ENCODE peak calls at places on chromosomes 6 and 20, in ten cellular contexts. K, Q, J, P, X, V, G, C, M and D are unnamed samples.

GRCh38 chr6:25462235-25462897 is 183.2 kb downstream of the CARMIL1 start:
- DNase-seq in K (no peak), Q (no peak), J (no peak), P (no peak), X (no peak), V (no peak), G (no peak), C (no peak), M (no peak), D (no peak)

GRCh38 chr6:154993026-154993425 is 2.1 kb upstream of the TIAM2 start:
- DNase-seq in K (no peak), Q (no peak), J (no peak), P (no peak), X (no peak), V (peak), G (no peak), C (no peak), M (no peak), D (no peak)

GRCh38 chr6:7916959-7917358 is 6.4 kb upstream of the TXNDC5 start:
- DNase-seq in K (no peak), Q (no peak), J (no peak), P (no peak), X (no peak), V (no peak), G (no peak), C (no peak), M (no peak), D (no peak)

GRCh38 chr6:40855481-40855880 is 183.5 kb downstream of the UNC5CL start:
- DNase-seq in K (no peak), Q (no peak), J (no peak), P (no peak), X (no peak), V (no peak), G (no peak), C (no peak), M (no peak), D (no peak)

GRCh38 chr6:72784581-72784980 is 162.7 kb downstream of the KCNQ5 start:
- DNase-seq in K (peak), Q (no peak), J (no peak), P (peak), X (no peak), V (no peak), G (peak), C (peak), M (no peak), D (no peak)

GRCh38 chr6:11785449-11785951 is 6.9 kb upstream of the ADTRP start:
- DNase-seq in K (no peak), Q (no peak), J (no peak), P (no peak), X (peak), V (no peak), G (peak), C (peak), M (no peak), D (peak)

GRCh38 chr6:30816791-30817739 is 67.3 kb upstream of the DDR1 start:
- DNase-seq in K (no peak), Q (no peak), J (no peak), P (no peak), X (no peak), V (no peak), G (no peak), C (no peak), M (no peak), D (no peak)

GRCh38 chr20:44138859-44139258 is 48.1 kb downstream of the JPH2 start:
- DNase-seq in K (no peak), Q (no peak), J (no peak), P (no peak), X (no peak), V (no peak), G (no peak), C (no peak), M (peak), D (no peak)

GRCh38 chr6:169643521-169643920 is 58.3 kb downstream of the WDR27 start:
- DNase-seq in K (no peak), Q (no peak), J (no peak), P (no peak), X (no peak), V (no peak), G (no peak), C (no peak), M (no peak), D (no peak)

GRCh38 chr6:20893415-20893814 is 359.2 kb downstream of the CDKAL1 start:
- DNase-seq in K (no peak), Q (no peak), J (no peak), P (peak), X (no peak), V (no peak), G (no peak), C (no peak), M (no peak), D (no peak)

GRCh38 chr6:21840428-21840827 is 246.9 kb downstream of the SOX4 start:
- DNase-seq in K (peak), Q (no peak), J (no peak), P (peak), X (no peak), V (no peak), G (peak), C (peak), M (no peak), D (no peak)

GRCh38 chr6:144349690-144350132 is 64.6 kb downstream of the UTRN start:
- DNase-seq in K (peak), Q (peak), J (no peak), P (peak), X (no peak), V (no peak), G (peak), C (peak), M (peak), D (no peak)

GRCh38 chr6:117264487-117265424 is 602 bp upstream of the VGLL2 start:
- DNase-seq in K (peak), Q (no peak), J (peak), P (no peak), X (no peak), V (no peak), G (no peak), C (peak), M (no peak), D (no peak)

GRCh38 chr6:137709424-137710281 is 157.4 kb upstream of the TNFAIP3 start:
- DNase-seq in K (no peak), Q (no peak), J (no peak), P (peak), X (peak), V (no peak), G (peak), C (peak), M (no peak), D (no peak)

GRCh38 chr6:26576929-26577719 is 19.6 kb upstream of the ABT1 start:
- DNase-seq in K (peak), Q (peak), J (peak), P (peak), X (peak), V (no peak), G (peak), C (peak), M (peak), D (no peak)

GRCh38 chr6:139364302-139364981 is 10.0 kb downstream of the CITED2 start:
- DNase-seq in K (peak), Q (no peak), J (peak), P (peak), X (peak), V (no peak), G (peak), C (peak), M (no peak), D (no peak)

GRCh38 chr6:31350973-31351733 is 5.8 kb downstream of the HLA-B start:
- DNase-seq in K (no peak), Q (peak), J (no peak), P (no peak), X (peak), V (no peak), G (no peak), C (no peak), M (no peak), D (no peak)

GRCh38 chr6:167094436-167094819 is 28.5 kb upstream of the CCR6 start:
- DNase-seq in K (peak), Q (no peak), J (no peak), P (no peak), X (no peak), V (no peak), G (no peak), C (peak), M (no peak), D (no peak)

GRCh38 chr20:23445596-23446217 is 6.2 kb downstream of the CSTL1 start:
- DNase-seq in K (peak), Q (no peak), J (peak), P (peak), X (no peak), V (no peak), G (peak), C (peak), M (no peak), D (no peak)

GRCh38 chr6:159959165-159959975 is 9.5 kb upstream of the IGF2R start:
- DNase-seq in K (no peak), Q (no peak), J (no peak), P (no peak), X (no peak), V (no peak), G (no peak), C (no peak), M (no peak), D (no peak)

GRCh38 chr20:21702553-21703467 is 2.7 kb upstream of the PAX1 start:
- DNase-seq in K (peak), Q (no peak), J (peak), P (peak), X (no peak), V (no peak), G (no peak), C (no peak), M (peak), D (peak)

GRCh38 chr6:85892346-85892745 is 249.7 kb upstream of the SYNCRIP start:
- DNase-seq in K (no peak), Q (no peak), J (no peak), P (no peak), X (no peak), V (no peak), G (no peak), C (no peak), M (no peak), D (no peak)

GRCh38 chr20:8049321-8049720 is 29.8 kb upstream of the TMX4 start:
- DNase-seq in K (peak), Q (no peak), J (no peak), P (no peak), X (no peak), V (no peak), G (no peak), C (no peak), M (no peak), D (no peak)

GRCh38 chr20:62817975-62818591 is 1.2 kb downstream of the COL9A3 start:
- DNase-seq in K (no peak), Q (no peak), J (no peak), P (no peak), X (no peak), V (no peak), G (no peak), C (no peak), M (no peak), D (no peak)

GRCh38 chr20:36744764-36745191 is 1.1 kb downstream of the NDRG3 start:
- DNase-seq in K (peak), Q (no peak), J (peak), P (peak), X (no peak), V (peak), G (peak), C (no peak), M (peak), D (peak)

GRCh38 chr20:52054123-52054522 is 137.5 kb downstream of the ZFP64 start:
- DNase-seq in K (no peak), Q (no peak), J (no peak), P (no peak), X (no peak), V (no peak), G (no peak), C (no peak), M (no peak), D (no peak)

GRCh38 chr6:37123957-37124729 is 45.8 kb upstream of the PIM1 start:
- DNase-seq in K (no peak), Q (no peak), J (no peak), P (no peak), X (no peak), V (no peak), G (no peak), C (no peak), M (no peak), D (no peak)

GRCh38 chr6:95741001-95741400 is 163.7 kb downstream of the MANEA start:
- DNase-seq in K (no peak), Q (no peak), J (no peak), P (no peak), X (no peak), V (no peak), G (no peak), C (no peak), M (no peak), D (no peak)

GRCh38 chr6:161104966-161105365 is 113.4 kb downstream of the MAP3K4 start:
- DNase-seq in K (no peak), Q (no peak), J (no peak), P (peak), X (no peak), V (no peak), G (peak), C (peak), M (no peak), D (no peak)

GRCh38 chr6:56795852-56796532 is 153.3 kb upstream of the DST start:
- DNase-seq in K (no peak), Q (no peak), J (no peak), P (peak), X (no peak), V (no peak), G (peak), C (peak), M (no peak), D (no peak)

GRCh38 chr6:41937881-41938574 is 3.6 kb downstream of the CCND3 start:
- DNase-seq in K (peak), Q (peak), J (no peak), P (no peak), X (peak), V (no peak), G (no peak), C (no peak), M (peak), D (no peak)

GRCh38 chr6:28634758-28635546 is 109.3 kb downstream of the GPX5 start:
- DNase-seq in K (peak), Q (no peak), J (peak), P (no peak), X (no peak), V (no peak), G (peak), C (no peak), M (no peak), D (no peak)

GRCh38 chr6:105733556-105734162 is 330.8 kb upstream of the PREP start:
- DNase-seq in K (peak), Q (no peak), J (peak), P (peak), X (peak), V (no peak), G (peak), C (peak), M (no peak), D (no peak)

GRCh38 chr20:35014537-35014936 is 58.9 kb downstream of the MYH7B start:
- DNase-seq in K (no peak), Q (no peak), J (no peak), P (no peak), X (no peak), V (no peak), G (no peak), C (no peak), M (no peak), D (no peak)

GRCh38 chr20:60653111-60653845 is 598.8 kb upstream of the CDH4 start:
- DNase-seq in K (no peak), Q (no peak), J (no peak), P (no peak), X (no peak), V (no peak), G (no peak), C (peak), M (no peak), D (no peak)

GRCh38 chr20:60172306-60172984 is 214.2 kb downstream of the CDH26 start:
- DNase-seq in K (no peak), Q (no peak), J (no peak), P (no peak), X (no peak), V (no peak), G (no peak), C (no peak), M (no peak), D (no peak)

GRCh38 chr6:1591926-1592325 is 17.8 kb upstream of the FOXC1 start:
- DNase-seq in K (no peak), Q (no peak), J (no peak), P (no peak), X (no peak), V (no peak), G (no peak), C (no peak), M (no peak), D (no peak)

GRCh38 chr6:31665501-31666336 is at the start of gene CSNK2B:
- DNase-seq in K (peak), Q (peak), J (peak), P (peak), X (peak), V (peak), G (peak), C (peak), M (peak), D (peak)

GRCh38 chr6:164928366-164929154 is 380.8 kb downstream of the C6orf118 start:
- DNase-seq in K (no peak), Q (no peak), J (no peak), P (no peak), X (no peak), V (no peak), G (no peak), C (no peak), M (no peak), D (no peak)
- H3K4me3 ChIP-seq in K (no peak), Q (no peak), J (no peak), P (no peak), X (no peak), V (no peak), G (no peak), C (peak), M (no peak), D (no peak)

DNA sequence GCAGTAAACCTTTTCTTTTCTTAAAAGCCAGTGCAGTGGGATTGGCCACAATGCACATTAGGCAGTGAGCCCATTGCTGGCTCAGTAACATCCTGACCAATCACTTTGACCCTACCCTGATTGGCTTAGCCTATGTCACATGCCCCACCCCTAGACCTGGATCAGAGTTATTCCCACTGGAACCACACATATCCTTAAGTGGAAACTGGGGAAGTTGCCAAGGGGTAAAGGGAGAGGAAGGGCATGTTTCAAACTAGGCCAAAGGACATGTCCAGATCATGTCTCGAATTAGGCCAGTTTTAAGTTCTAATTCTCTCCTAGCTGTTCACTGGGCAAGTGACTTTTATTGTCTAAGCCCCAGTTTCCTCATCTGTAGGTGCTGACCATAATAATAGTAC is 69.3 kb downstream of the LY86 start:
- DNase-seq in K (no peak), Q (no peak), J (no peak), P (no peak), X (no peak), V (no peak), G (no peak), C (no peak), M (no peak), D (no peak)
- H3K27ac ChIP-seq in K (no peak), Q (peak), J (no peak), P (no peak), X (peak), V (no peak), G (peak), C (no peak), M (no peak), D (no peak)

GRCh38 chr20:3660262-3661059 is 2.7 kb downstream of the GFRA4 start:
- DNase-seq in K (no peak), Q (no peak), J (no peak), P (no peak), X (no peak), V (no peak), G (no peak), C (no peak), M (no peak), D (no peak)

GRCh38 chr20:3658019-3658707 is 5.0 kb downstream of the GFRA4 start:
- DNase-seq in K (no peak), Q (no peak), J (no peak), P (no peak), X (no peak), V (no peak), G (no peak), C (no peak), M (no peak), D (no peak)

GRCh38 chr20:3661060-3661820 is 2.0 kb downstream of the GFRA4 start:
- DNase-seq in K (no peak), Q (no peak), J (no peak), P (no peak), X (no peak), V (no peak), G (no peak), C (no peak), M (no peak), D (no peak)

GRCh38 chr20:3659492-3660261 is 3.5 kb downstream of the GFRA4 start:
- DNase-seq in K (no peak), Q (no peak), J (no peak), P (no peak), X (no peak), V (no peak), G (no peak), C (no peak), M (no peak), D (no peak)

GRCh38 chr20:3658708-3659491 is 4.3 kb downstream of the GFRA4 start:
- DNase-seq in K (no peak), Q (no peak), J (no peak), P (no peak), X (no peak), V (no peak), G (no peak), C (no peak), M (no peak), D (no peak)
- H3K4me3 ChIP-seq in K (no peak), Q (no peak), J (no peak), P (no peak), X (no peak), V (no peak), G (no peak), C (no peak), M (no peak), D (no peak)

DNA sequence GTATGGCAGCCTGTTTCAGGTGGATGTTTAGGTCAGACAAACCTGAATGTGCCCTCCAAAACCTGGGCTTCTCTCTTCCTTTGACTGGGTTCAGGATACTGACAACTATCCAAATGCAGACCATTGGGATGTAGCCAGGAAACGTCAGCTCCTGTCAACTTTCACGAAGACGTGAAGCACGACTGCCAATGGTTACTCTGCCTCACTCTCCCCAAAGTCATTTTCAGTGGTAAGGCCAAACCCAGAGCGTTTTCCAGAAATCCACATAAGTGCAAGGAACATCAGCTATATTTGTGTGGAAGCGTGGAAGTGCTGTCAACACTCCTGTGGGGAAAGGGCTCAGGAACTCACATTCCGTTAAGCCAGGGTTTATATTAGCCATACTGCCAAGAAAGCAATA is 20.1 kb upstream of the RCAN2 start:
- DNase-seq in K (no peak), Q (no peak), J (no peak), P (no peak), X (no peak), V (no peak), G (no peak), C (no peak), M (peak), D (no peak)
- H3K27ac ChIP-seq in K (no peak), Q (no peak), J (no peak), P (no peak), X (no peak), V (no peak), G (no peak), C (no peak), M (peak), D (no peak)

GRCh38 chr6:46014511-46015118 is 1.0 kb downstream of the CLIC5 start:
- DNase-seq in K (no peak), Q (peak), J (peak), P (no peak), X (peak), V (no peak), G (no peak), C (no peak), M (peak), D (peak)
- H3K4me3 ChIP-seq in K (peak), Q (peak), J (peak), P (no peak), X (peak), V (peak), G (peak), C (peak), M (peak), D (peak)

GRCh38 chr20:37914672-37915433 is 11.9 kb downstream of the VSTM2L start:
- DNase-seq in K (peak), Q (peak), J (peak), P (no peak), X (peak), V (no peak), G (no peak), C (no peak), M (no peak), D (no peak)

GRCh38 chr20:37915434-37915787 is 12.5 kb downstream of the VSTM2L start:
- DNase-seq in K (no peak), Q (no peak), J (no peak), P (no peak), X (no peak), V (no peak), G (no peak), C (no peak), M (no peak), D (no peak)

GRCh38 chr20:37917436-37917835 is 14.5 kb downstream of the VSTM2L start:
- DNase-seq in K (no peak), Q (no peak), J (no peak), P (no peak), X (no peak), V (no peak), G (no peak), C (no peak), M (no peak), D (no peak)

GRCh38 chr20:37914367-37914671 is 11.4 kb downstream of the VSTM2L start:
- DNase-seq in K (no peak), Q (no peak), J (no peak), P (no peak), X (no peak), V (no peak), G (no peak), C (no peak), M (no peak), D (no peak)

GRCh38 chr20:37915800-37916570 is 13.1 kb downstream of the VSTM2L start:
- DNase-seq in K (peak), Q (no peak), J (no peak), P (no peak), X (no peak), V (peak), G (no peak), C (no peak), M (no peak), D (no peak)
- H3K27ac ChIP-seq in K (peak), Q (no peak), J (no peak), P (no peak), X (no peak), V (no peak), G (no peak), C (no peak), M (no peak), D (no peak)